ENCODE peak calls at places on chromosomes 6 and 20, in six cellular contexts. Q is stimulated activated CD4-positive, alpha-beta T cell treated with anti-CD3 and anti-CD28 coated beads, Interleukin-1b, Interleukin-23, amount 100 ng/mL, for 48 hours; O is naive thymus-derived CD4-positive, alpha-beta T cell; P is endothelial cell; V is stimulated activated naive CD8-positive, alpha-beta T cell treated with anti-CD3 and anti-CD28 coated beads, Interleukin-15, Interleukin-2, amounts not matched to agents 100 U/mL and 50 U/mL, for 24 hours; I is AG04450. U is an unnamed sample.

GRCh38 chr6:134870677-134871498 is 79.0 kb downstream of the ALDH8A1 start:
- DNase-seq in Q (no peak), O (no peak), P (no peak), V (no peak), I (peak), U (no peak)

GRCh38 chr6:149331871-149332270 is 14.4 kb downstream of the TAB2 start:
- DNase-seq in Q (no peak), O (no peak), P (no peak), V (no peak), I (no peak), U (no peak)

GRCh38 chr20:23397961-23398360 is 23.3 kb downstream of the NAPB start:
- DNase-seq in Q (no peak), O (no peak), P (no peak), V (no peak), I (peak), U (peak)

GRCh38 chr6:30355281-30355680 is 10.3 kb downstream of the RPP21 start:
- DNase-seq in Q (no peak), O (no peak), P (no peak), V (no peak), I (no peak), U (no peak)

GRCh38 chr6:3575701-3576100 is 118.9 kb upstream of the SLC22A23 start:
- DNase-seq in Q (no peak), O (no peak), P (no peak), V (no peak), I (no peak), U (no peak)

GRCh38 chr6:165880721-165881120 is 217.7 kb upstream of the PDE10A start:
- DNase-seq in Q (no peak), O (no peak), P (no peak), V (no peak), I (peak), U (no peak)

GRCh38 chr6:84414531-84414930 is 187.1 kb upstream of the CEP162 start:
- DNase-seq in Q (no peak), O (no peak), P (no peak), V (no peak), I (no peak), U (no peak)

GRCh38 chr6:169799474-169799926 is 48.1 kb downstream of the ERMARD start:
- DNase-seq in Q (no peak), O (no peak), P (no peak), V (no peak), I (no peak), U (no peak)

GRCh38 chr20:3374296-3374695 is 33.2 kb downstream of the DNAAF9 start:
- DNase-seq in Q (no peak), O (no peak), P (no peak), V (no peak), I (no peak), U (peak)

GRCh38 chr6:107740496-107741190 is 83.5 kb downstream of the SCML4 start:
- DNase-seq in Q (peak), O (no peak), P (no peak), V (peak), I (no peak), U (peak)

GRCh38 chr6:118736351-118736750 is 85.0 kb upstream of the CEP85L start:
- DNase-seq in Q (no peak), O (no peak), P (no peak), V (no peak), I (no peak), U (no peak)

GRCh38 chr6:135258970-135259369 is 77.9 kb downstream of the MYB start:
- DNase-seq in Q (no peak), O (no peak), P (no peak), V (no peak), I (no peak), U (no peak)

GRCh38 chr6:136526196-136526930 is 23.9 kb downstream of the MAP7 start:
- DNase-seq in Q (peak), O (peak), P (peak), V (peak), I (peak), U (peak)

U was measured in adipocyte.